ENCODE peak calls at places on chromosomes 2 and 18, in ten cellular contexts. One of them, this sample, is unnamed.
A peak's percentile ranks its signal among the peaks of the same experiment; 100 is the strongest.

GRCh38 chr2:102206666-102207341 is 20.0 kb downstream of the IL1RL2 start:
- DNase-seq in H1: no peak
- DNase-seq in left ventricle myocardium inferior: no peak
- DNase-seq in psoas muscle: no peak
- DNase-seq in pancreas: peak; percentile 85
- DNase-seq in uterus: no peak
- DNase-seq in CD8-positive, alpha-beta T cell: no peak
- DNase-seq in stomach: peak; percentile 92
- DNase-seq in tibial artery: no peak
- DNase-seq in lower lobe of right lung: no peak
- DNase-seq in this sample: no peak

GRCh38 chr2:191521608-191522208 is 156.2 kb upstream of the NABP1 start:
- DNase-seq in CD8-positive, alpha-beta T cell: no peak
- DNase-seq in pancreas: no peak
- DNase-seq in H1: no peak
- DNase-seq in left ventricle myocardium inferior: no peak
- DNase-seq in stomach: no peak
- DNase-seq in psoas muscle: no peak
- DNase-seq in lower lobe of right lung: no peak
- DNase-seq in uterus: no peak
- DNase-seq in tibial artery: no peak
- DNase-seq in this sample: no peak

GRCh38 chr2:239393941-239394340 is 6.9 kb downstream of the HDAC4 start:
- DNase-seq in H1: no peak
- DNase-seq in uterus: no peak
- DNase-seq in psoas muscle: no peak
- DNase-seq in lower lobe of right lung: no peak
- DNase-seq in stomach: no peak
- DNase-seq in tibial artery: no peak
- DNase-seq in CD8-positive, alpha-beta T cell: no peak
- DNase-seq in pancreas: no peak
- DNase-seq in left ventricle myocardium inferior: no peak
- DNase-seq in this sample: no peak

GRCh38 chr2:76688732-76689131 is 833.4 kb downstream of the LRRTM4 start:
- DNase-seq in pancreas: no peak
- DNase-seq in CD8-positive, alpha-beta T cell: no peak
- DNase-seq in lower lobe of right lung: no peak
- DNase-seq in uterus: no peak
- DNase-seq in tibial artery: no peak
- DNase-seq in left ventricle myocardium inferior: no peak
- DNase-seq in stomach: no peak
- DNase-seq in psoas muscle: no peak
- DNase-seq in H1: no peak
- DNase-seq in this sample: no peak

GRCh38 chr2:206627632-206628031 is 14.7 kb upstream of the FAM237A start:
- DNase-seq in pancreas: no peak
- DNase-seq in stomach: no peak
- DNase-seq in left ventricle myocardium inferior: no peak
- DNase-seq in tibial artery: no peak
- DNase-seq in H1: no peak
- DNase-seq in CD8-positive, alpha-beta T cell: no peak
- DNase-seq in uterus: no peak
- DNase-seq in psoas muscle: no peak
- DNase-seq in lower lobe of right lung: no peak
- DNase-seq in this sample: no peak

GRCh38 chr2:64876137-64876647 is 113.0 kb upstream of the SLC1A4 start:
- DNase-seq in tibial artery: peak; percentile 76
- DNase-seq in stomach: no peak
- DNase-seq in CD8-positive, alpha-beta T cell: no peak
- DNase-seq in lower lobe of right lung: no peak
- DNase-seq in psoas muscle: no peak
- DNase-seq in pancreas: peak; percentile 15
- DNase-seq in H1: peak; percentile 53
- DNase-seq in uterus: peak; percentile 43
- DNase-seq in left ventricle myocardium inferior: no peak
- DNase-seq in this sample: peak; percentile 50

GRCh38 chr2:42128731-42129486 is 40.2 kb upstream of the EML4 start:
- DNase-seq in stomach: no peak
- DNase-seq in CD8-positive, alpha-beta T cell: no peak
- DNase-seq in psoas muscle: no peak
- DNase-seq in tibial artery: no peak
- DNase-seq in uterus: no peak
- DNase-seq in left ventricle myocardium inferior: no peak
- DNase-seq in H1: no peak
- DNase-seq in lower lobe of right lung: no peak
- DNase-seq in pancreas: no peak
- DNase-seq in this sample: no peak

GRCh38 chr18:5628512-5629255 is 84.9 kb upstream of the EPB41L3 start:
- DNase-seq in uterus: peak; percentile 39
- DNase-seq in H1: peak; percentile 69
- DNase-seq in stomach: peak; percentile 31
- DNase-seq in lower lobe of right lung: peak; percentile 76
- DNase-seq in pancreas: peak; percentile 36
- DNase-seq in left ventricle myocardium inferior: peak; percentile 41
- DNase-seq in tibial artery: peak; percentile 71
- DNase-seq in CD8-positive, alpha-beta T cell: no peak
- DNase-seq in psoas muscle: peak; percentile 77
- DNase-seq in this sample: peak; percentile 86

GRCh38 chr2:18423636-18424035 is 136.8 kb downstream of the RDH14 start:
- DNase-seq in H1: no peak
- DNase-seq in psoas muscle: no peak
- DNase-seq in tibial artery: no peak
- DNase-seq in pancreas: no peak
- DNase-seq in stomach: no peak
- DNase-seq in uterus: no peak
- DNase-seq in CD8-positive, alpha-beta T cell: no peak
- DNase-seq in left ventricle myocardium inferior: no peak
- DNase-seq in lower lobe of right lung: no peak
- DNase-seq in this sample: no peak

GRCh38 chr2:72846171-72847095 is 20.6 kb upstream of the EXOC6B start:
- DNase-seq in CD8-positive, alpha-beta T cell: no peak
- DNase-seq in stomach: no peak
- DNase-seq in pancreas: no peak
- DNase-seq in tibial artery: no peak
- DNase-seq in left ventricle myocardium inferior: no peak
- DNase-seq in psoas muscle: no peak
- DNase-seq in lower lobe of right lung: no peak
- DNase-seq in H1: no peak
- DNase-seq in uterus: no peak
- DNase-seq in this sample: no peak

GRCh38 chr2:7012141-7012809 is 95.1 kb downstream of the RNF144A start:
- DNase-seq in lower lobe of right lung: no peak
- DNase-seq in tibial artery: no peak
- DNase-seq in CD8-positive, alpha-beta T cell: no peak
- DNase-seq in pancreas: no peak
- DNase-seq in psoas muscle: peak; percentile 45
- DNase-seq in H1: no peak
- DNase-seq in uterus: no peak
- DNase-seq in stomach: no peak
- DNase-seq in left ventricle myocardium inferior: no peak
- DNase-seq in this sample: no peak

GRCh38 chr2:65974067-65974723 is 460.7 kb upstream of the MEIS1 start:
- DNase-seq in CD8-positive, alpha-beta T cell: no peak
- DNase-seq in uterus: no peak
- DNase-seq in pancreas: no peak
- DNase-seq in psoas muscle: no peak
- DNase-seq in tibial artery: no peak
- DNase-seq in left ventricle myocardium inferior: no peak
- DNase-seq in lower lobe of right lung: no peak
- DNase-seq in stomach: no peak
- DNase-seq in H1: no peak
- DNase-seq in this sample: no peak

GRCh38 chr18:42640160-42640559 is 475.3 kb downstream of the RIT2 start:
- DNase-seq in H1: no peak
- DNase-seq in CD8-positive, alpha-beta T cell: no peak
- DNase-seq in stomach: no peak
- DNase-seq in lower lobe of right lung: no peak
- DNase-seq in pancreas: no peak
- DNase-seq in uterus: no peak
- DNase-seq in tibial artery: no peak
- DNase-seq in psoas muscle: no peak
- DNase-seq in left ventricle myocardium inferior: no peak
- DNase-seq in this sample: no peak

GRCh38 chr2:46849741-46850474 is 65.7 kb downstream of the MCFD2 start:
- DNase-seq in stomach: peak; percentile 51
- DNase-seq in tibial artery: peak; percentile 74
- DNase-seq in uterus: peak; percentile 76
- DNase-seq in pancreas: peak; percentile 30
- DNase-seq in CD8-positive, alpha-beta T cell: no peak
- DNase-seq in lower lobe of right lung: no peak
- DNase-seq in left ventricle myocardium inferior: peak; percentile 69
- DNase-seq in psoas muscle: no peak
- DNase-seq in H1: no peak
- DNase-seq in this sample: peak; percentile 31

GRCh38 chr2:111250448-111251030 is 129.8 kb downstream of the BCL2L11 start:
- DNase-seq in pancreas: no peak
- DNase-seq in lower lobe of right lung: no peak
- DNase-seq in stomach: no peak
- DNase-seq in CD8-positive, alpha-beta T cell: no peak
- DNase-seq in uterus: no peak
- DNase-seq in left ventricle myocardium inferior: no peak
- DNase-seq in psoas muscle: no peak
- DNase-seq in tibial artery: no peak
- DNase-seq in H1: no peak
- DNase-seq in this sample: no peak

GRCh38 chr2:164711246-164712138 is 90.2 kb upstream of the GRB14 start:
- DNase-seq in psoas muscle: no peak
- DNase-seq in lower lobe of right lung: no peak
- DNase-seq in stomach: no peak
- DNase-seq in pancreas: no peak
- DNase-seq in left ventricle myocardium inferior: no peak
- DNase-seq in tibial artery: no peak
- DNase-seq in H1: no peak
- DNase-seq in uterus: no peak
- DNase-seq in CD8-positive, alpha-beta T cell: no peak
- DNase-seq in this sample: no peak

DNA sequence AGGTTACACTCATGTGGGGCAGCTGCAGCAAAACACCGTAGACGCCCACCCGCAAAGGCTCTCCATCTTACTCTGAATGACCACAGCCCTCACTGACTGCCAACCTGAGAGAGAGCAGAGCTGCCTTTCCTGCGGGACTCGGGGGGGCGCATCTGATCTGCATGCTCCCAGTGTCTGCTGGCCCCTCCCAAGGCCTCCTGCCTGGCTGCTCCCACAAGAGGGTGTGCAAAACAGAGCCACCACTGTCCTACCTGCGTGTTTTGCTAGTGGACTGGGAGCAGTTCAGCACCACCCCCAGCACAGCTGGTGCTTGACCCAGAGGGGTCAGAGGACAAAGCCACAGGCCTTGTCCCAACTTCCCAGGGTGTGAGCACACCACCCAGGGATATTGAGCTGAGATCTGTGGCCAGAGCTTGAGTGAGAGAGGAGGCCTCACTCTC is 76.4 kb downstream of the MYO3B start:
- DNase-seq in pancreas: no peak
- DNase-seq in left ventricle myocardium inferior: no peak
- DNase-seq in stomach: no peak
- DNase-seq in CD8-positive, alpha-beta T cell: no peak
- DNase-seq in lower lobe of right lung: no peak
- DNase-seq in psoas muscle: no peak
- DNase-seq in tibial artery: no peak
- DNase-seq in H1: no peak
- DNase-seq in uterus: no peak
- DNase-seq in this sample: no peak
- H3K27ac ChIP-seq in pancreas: no peak overlapping the region
- H3K27ac ChIP-seq in left ventricle myocardium inferior: no peak overlapping the region
- H3K27ac ChIP-seq in stomach: no peak overlapping the region
- H3K27ac ChIP-seq in CD8-positive, alpha-beta T cell: no peak overlapping the region
- H3K27ac ChIP-seq in lower lobe of right lung: no peak overlapping the region
- H3K27ac ChIP-seq in psoas muscle: no peak overlapping the region
- H3K27ac ChIP-seq in tibial artery: no peak overlapping the region
- H3K27ac ChIP-seq in H1: no peak overlapping the region
- H3K27ac ChIP-seq in uterus: no peak overlapping the region
- H3K27ac ChIP-seq in this sample: no peak overlapping the region

GRCh38 chr18:47906408-47906807 is 24.1 kb downstream of the SMAD2 start:
- DNase-seq in pancreas: no peak
- DNase-seq in tibial artery: no peak
- DNase-seq in lower lobe of right lung: no peak
- DNase-seq in psoas muscle: no peak
- DNase-seq in H1: no peak
- DNase-seq in stomach: no peak
- DNase-seq in uterus: no peak
- DNase-seq in left ventricle myocardium inferior: no peak
- DNase-seq in CD8-positive, alpha-beta T cell: no peak
- DNase-seq in this sample: no peak
- H3K9me3 ChIP-seq in pancreas: no peaks in the 10 kb centered on the region
- H3K9me3 ChIP-seq in tibial artery: no peaks in the 10 kb centered on the region
- H3K9me3 ChIP-seq in lower lobe of right lung: no peaks in the 10 kb centered on the region
- H3K9me3 ChIP-seq in psoas muscle: peaks cover 8% of the 10 kb centered on the region
- H3K9me3 ChIP-seq in H1: peaks cover 10% of the 10 kb centered on the region
- H3K9me3 ChIP-seq in stomach: peaks cover 11% of the 10 kb centered on the region
- H3K9me3 ChIP-seq in uterus: no peaks in the 10 kb centered on the region
- H3K9me3 ChIP-seq in left ventricle myocardium inferior: peaks cover 26% of the 10 kb centered on the region
- H3K9me3 ChIP-seq in CD8-positive, alpha-beta T cell: peaks cover 3% of the 10 kb centered on the region
- H3K9me3 ChIP-seq in this sample: peaks cover 7% of the 10 kb centered on the region

GRCh38 chr2:145186303-145186702 is 666.4 kb upstream of the ZEB2 start:
- DNase-seq in pancreas: no peak
- DNase-seq in H1: peak; percentile 57
- DNase-seq in CD8-positive, alpha-beta T cell: no peak
- DNase-seq in psoas muscle: no peak
- DNase-seq in uterus: peak; percentile 51
- DNase-seq in tibial artery: no peak
- DNase-seq in left ventricle myocardium inferior: no peak
- DNase-seq in stomach: no peak
- DNase-seq in lower lobe of right lung: no peak
- DNase-seq in this sample: no peak
- TF ChIP-seq CTCF in pancreas: no peak
- TF ChIP-seq CTCF in H1: peak; percentile 52
- TF ChIP-seq CTCF in CD8-positive, alpha-beta T cell: no peak
- TF ChIP-seq CTCF in psoas muscle: no peak
- TF ChIP-seq CTCF in uterus: no peak
- TF ChIP-seq CTCF in tibial artery: no peak
- TF ChIP-seq CTCF in left ventricle myocardium inferior: peak; percentile 41
- TF ChIP-seq CTCF in stomach: no peak
- TF ChIP-seq CTCF in lower lobe of right lung: peak; percentile 7
- TF ChIP-seq CTCF in this sample: no peak

DNA sequence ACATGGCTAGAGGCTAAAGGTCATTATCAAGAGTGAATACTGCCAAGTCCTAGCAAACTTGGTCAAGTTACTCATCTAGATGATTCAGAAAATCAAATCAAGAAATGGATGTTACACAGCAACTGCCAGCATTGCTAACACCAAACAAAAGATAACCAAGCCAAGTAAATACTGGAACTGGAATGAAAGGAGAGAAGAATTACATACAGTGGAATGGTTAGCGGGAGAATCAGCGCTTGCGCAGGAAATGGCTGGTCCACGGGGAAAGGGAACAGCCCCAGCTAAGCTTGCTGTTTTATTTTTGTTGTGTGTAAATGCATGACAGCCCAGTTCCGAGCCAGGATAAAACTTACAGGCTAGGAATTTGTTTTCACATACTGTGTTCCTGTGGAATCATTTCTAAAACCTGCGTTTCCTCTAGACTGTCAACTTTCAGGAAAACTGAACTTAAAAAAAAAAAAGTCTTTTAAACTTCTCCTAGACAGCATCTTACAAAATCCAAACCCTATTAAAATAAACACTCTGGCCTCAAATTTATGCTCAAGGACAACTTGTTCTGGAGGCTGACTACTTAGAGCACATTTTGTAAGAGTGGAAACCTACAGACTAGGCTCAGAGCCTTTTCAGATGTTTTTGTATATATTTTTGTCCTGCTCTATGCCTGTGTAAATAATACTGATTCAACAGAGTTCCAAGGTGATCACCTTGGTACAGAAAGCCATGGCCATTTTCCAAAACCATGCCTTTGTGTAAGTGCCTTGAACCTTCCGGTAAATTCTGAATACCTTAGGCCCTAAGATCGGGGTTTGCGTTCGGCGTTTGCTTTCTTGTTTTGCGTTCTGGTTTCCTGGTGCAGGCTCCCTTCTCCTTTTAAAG is 30.7 kb upstream of the TXNDC2 start:
- DNase-seq in pancreas: peak; percentile 51
- DNase-seq in psoas muscle: no peak
- DNase-seq in lower lobe of right lung: peak; percentile 58
- DNase-seq in uterus: peak; percentile 65
- DNase-seq in H1: no peak
- DNase-seq in left ventricle myocardium inferior: no peak
- DNase-seq in stomach: peak; percentile 61
- DNase-seq in tibial artery: no peak
- DNase-seq in CD8-positive, alpha-beta T cell: no peak
- DNase-seq in this sample: no peak
- H3K27ac ChIP-seq in pancreas: peak overlapping the region; percentile 24
- H3K27ac ChIP-seq in psoas muscle: peak overlapping the region; percentile 23
- H3K27ac ChIP-seq in lower lobe of right lung: peak overlapping the region; percentile 83
- H3K27ac ChIP-seq in uterus: peak overlapping the region; percentile 92
- H3K27ac ChIP-seq in H1: no peak overlapping the region
- H3K27ac ChIP-seq in left ventricle myocardium inferior: no peak overlapping the region
- H3K27ac ChIP-seq in stomach: peak overlapping the region; percentile 78
- H3K27ac ChIP-seq in tibial artery: peak overlapping the region; percentile 82
- H3K27ac ChIP-seq in CD8-positive, alpha-beta T cell: no peak overlapping the region
- H3K27ac ChIP-seq in this sample: peak overlapping the region; percentile 83

This sample was measured in transverse colon.